ENCODE peak calls at places on chromosomes 5 and 9, in six cellular contexts. D is coronary artery, Q is brain microvascular endothelial cell, M is HFF-Myc, W is A549, G is fibroblast of villous mesenchyme. X is an unnamed sample.

GRCh38 chr9:76654051-76654461 is 110.2 kb upstream of the PCA3 start:
- DNase-seq in D (no peak), Q (no peak), M (no peak), W (no peak), G (no peak), X (no peak)

GRCh38 chr5:15452030-15452429 is 48.0 kb upstream of the FBXL7 start:
- DNase-seq in D (no peak), Q (no peak), M (no peak), W (no peak), G (no peak), X (no peak)

GRCh38 chr9:76704601-76705204 is 59.5 kb upstream of the PCA3 start:
- DNase-seq in D (no peak), Q (peak), M (peak), W (peak), G (peak), X (peak)

GRCh38 chr9:133787749-133788015 is 49.5 kb upstream of the SARDH start:
- DNase-seq in D (no peak), Q (no peak), M (no peak), W (no peak), G (peak), X (peak)

GRCh38 chr9:126516561-126516935 is 97.2 kb upstream of the LMX1B start:
- DNase-seq in D (no peak), Q (no peak), M (no peak), W (no peak), G (no peak), X (no peak)

GRCh38 chr9:82894961-82895902 is 167.7 kb downstream of the RASEF start:
- DNase-seq in D (no peak), Q (no peak), M (no peak), W (no peak), G (no peak), X (no peak)

GRCh38 chr9:37290881-37291485 is 131.5 kb upstream of the GRHPR start:
- DNase-seq in D (no peak), Q (peak), M (no peak), W (peak), G (peak), X (peak)

GRCh38 chr5:1958211-1959010 is 75.7 kb upstream of the IRX4 start:
- DNase-seq in D (peak), Q (no peak), M (no peak), W (no peak), G (no peak), X (no peak)

GRCh38 chr5:142013734-142014495 is 1.1 kb upstream of the GNPDA1 start:
- DNase-seq in D (no peak), Q (no peak), M (no peak), W (peak), G (peak), X (no peak)

GRCh38 chr9:127809562-127810377 is 7.1 kb downstream of the FPGS start:
- DNase-seq in D (no peak), Q (no peak), M (no peak), W (peak), G (no peak), X (peak)

GRCh38 chr5:106862450-106863193 is 808.1 kb downstream of the EFNA5 start:
- DNase-seq in D (no peak), Q (peak), M (peak), W (peak), G (peak), X (no peak)

GRCh38 chr9:75914936-75915335 is 24.5 kb downstream of the PCSK5 start:
- DNase-seq in D (no peak), Q (no peak), M (no peak), W (no peak), G (no peak), X (no peak)

GRCh38 chr9:129838707-129839259 is 3.5 kb downstream of the USP20 start:
- DNase-seq in D (no peak), Q (peak), M (peak), W (no peak), G (peak), X (no peak)

GRCh38 chr5:91145233-91145620 is 237.9 kb downstream of the ARRDC3 start:
- DNase-seq in D (no peak), Q (no peak), M (no peak), W (no peak), G (peak), X (no peak)

GRCh38 chr9:136965771-136966484 is 11.4 kb upstream of the PTGDS start:
- DNase-seq in D (no peak), Q (no peak), M (no peak), W (no peak), G (peak), X (no peak)

GRCh38 chr9:18438300-18438925 is 35.5 kb upstream of the ADAMTSL1 start:
- DNase-seq in D (peak), Q (peak), M (no peak), W (no peak), G (peak), X (no peak)
- TF ChIP-seq CTCF in D (no peak), Q (peak), M (peak), W (no peak), G (peak), X (no peak)

DNA sequence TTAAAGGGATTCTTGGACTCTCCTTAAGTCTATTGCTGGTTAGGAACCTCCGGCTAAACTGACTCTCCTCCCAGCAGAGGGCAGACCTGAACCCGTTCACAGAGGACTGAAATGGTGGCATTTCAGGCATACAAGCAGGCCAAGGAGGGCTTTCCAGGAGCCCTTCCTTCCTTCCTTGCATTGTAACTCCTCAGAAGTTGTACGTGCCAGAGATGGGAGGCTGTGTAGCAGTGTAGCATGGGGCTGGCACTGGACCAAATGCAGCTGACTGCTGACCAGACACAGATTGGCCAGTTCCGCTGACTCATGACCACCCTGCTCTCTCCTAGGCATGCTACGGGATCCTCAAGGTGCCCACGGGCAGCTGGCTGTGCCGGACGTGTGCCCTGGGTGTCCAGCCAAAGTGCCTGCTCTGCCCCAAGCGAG is 36.4 kb downstream of the JADE2 start:
- DNase-seq in D (no peak), Q (peak), M (no peak), W (peak), G (peak), X (no peak)
- TF ChIP-seq CTCF in D (no peak), Q (peak), M (peak), W (peak), G (peak), X (no peak)

GRCh38 chr5:177129206-177129605 is 4.4 kb upstream of the NSD1 start:
- DNase-seq in D (peak), Q (no peak), M (no peak), W (no peak), G (no peak), X (no peak)
- TF ChIP-seq CTCF in D (no peak), Q (no peak), M (no peak), W (no peak), G (no peak), X (no peak)

GRCh38 chr5:172436874-172437369 is 17.4 kb downstream of the SH3PXD2B start:
- DNase-seq in D (peak), Q (no peak), M (no peak), W (no peak), G (no peak), X (no peak)
- TF ChIP-seq CTCF in D (no peak), Q (no peak), M (no peak), W (no peak), G (no peak), X (no peak)

DNA sequence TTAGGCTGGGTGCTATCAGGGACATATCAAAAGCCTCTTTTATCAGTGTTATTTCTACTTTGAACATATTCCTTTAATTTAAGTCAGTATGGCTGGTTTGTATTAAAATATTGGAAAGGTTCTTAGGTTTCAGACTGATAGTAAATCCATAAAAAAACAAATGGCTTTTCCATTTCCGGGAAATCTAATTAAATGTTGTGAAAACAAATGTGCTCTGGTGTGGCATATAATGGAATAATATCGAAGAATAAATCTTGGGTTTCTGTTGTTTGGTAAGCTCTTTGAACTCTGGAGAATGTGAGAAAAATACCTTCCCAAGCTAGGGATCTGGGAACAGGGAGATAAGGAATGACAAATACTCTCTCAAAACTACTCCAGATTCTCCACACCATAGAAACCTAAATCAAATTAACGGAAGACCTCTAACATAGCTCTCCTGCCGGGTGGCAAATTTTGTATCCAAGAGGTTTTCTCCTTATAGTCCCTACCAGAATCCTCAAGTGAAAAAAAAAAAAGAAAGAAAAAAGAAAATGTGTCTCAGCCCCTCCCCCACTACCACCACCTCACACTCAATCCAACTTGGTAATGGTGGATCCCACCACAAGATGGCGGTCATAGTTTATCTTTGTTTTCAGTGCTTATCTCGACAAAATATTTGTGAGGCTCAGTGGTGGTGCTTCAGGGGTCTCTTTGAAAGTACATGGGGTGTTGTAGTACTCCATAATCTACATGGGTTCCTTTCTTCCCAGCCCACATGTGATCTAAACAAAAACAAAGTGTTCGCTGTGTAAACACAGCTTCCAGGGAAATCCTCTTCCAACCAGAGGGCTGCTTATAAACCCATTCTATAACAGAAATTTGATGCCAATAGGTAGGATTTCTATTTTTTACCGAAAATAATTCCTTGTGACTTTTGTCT is 54.6 kb upstream of the FST start:
- DNase-seq in D (no peak), Q (no peak), M (no peak), W (peak), G (no peak), X (peak)
- TF ChIP-seq CTCF in D (no peak), Q (peak), M (peak), W (peak), G (no peak), X (no peak)

GRCh38 chr5:133780619-133781280 is 168.4 kb upstream of the FSTL4 start:
- DNase-seq in D (peak), Q (no peak), M (no peak), W (no peak), G (no peak), X (no peak)

GRCh38 chr5:133777951-133778350 is 165.6 kb upstream of the FSTL4 start:
- DNase-seq in D (peak), Q (no peak), M (no peak), W (no peak), G (no peak), X (no peak)

GRCh38 chr5:133778636-133779035 is 166.3 kb upstream of the FSTL4 start:
- DNase-seq in D (peak), Q (no peak), M (no peak), W (no peak), G (no peak), X (no peak)

GRCh38 chr5:133781446-133781845 is 169.1 kb upstream of the FSTL4 start:
- DNase-seq in D (peak), Q (no peak), M (no peak), W (no peak), G (no peak), X (no peak)

DNA sequence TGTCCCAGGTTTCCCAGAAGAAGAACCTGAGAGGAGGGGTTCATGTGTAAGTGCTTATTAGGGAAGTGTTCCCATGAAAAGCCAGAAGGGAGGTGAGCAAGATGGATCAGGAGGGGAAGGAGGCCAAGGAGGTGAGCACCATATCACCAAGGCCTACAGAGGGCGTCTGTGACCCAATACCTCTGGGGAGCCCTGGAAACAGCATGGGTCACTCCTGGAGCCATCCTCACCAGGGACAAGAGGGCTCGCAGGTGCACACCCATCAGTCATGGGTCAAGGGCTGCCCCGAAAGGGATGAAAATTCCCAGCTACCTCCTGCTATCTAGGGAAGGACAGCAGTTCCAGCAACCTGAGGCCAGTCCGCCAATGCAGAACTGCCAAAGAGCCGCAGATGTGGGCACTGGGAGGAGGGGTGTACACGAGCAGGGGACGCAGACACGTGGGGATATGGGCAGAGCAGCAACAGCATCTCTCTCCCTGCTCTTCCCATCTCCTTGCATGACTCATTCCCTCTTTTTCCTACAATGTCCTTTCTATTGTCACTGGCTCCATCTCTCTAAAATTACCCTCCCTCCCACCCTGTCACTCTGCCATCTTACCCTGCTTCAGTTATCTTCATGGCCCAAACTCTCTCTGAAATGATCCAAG is 167.6 kb upstream of the FSTL4 start:
- DNase-seq in D (peak), Q (no peak), M (no peak), W (no peak), G (no peak), X (peak)
- TF ChIP-seq CTCF in D (no peak), Q (no peak), M (no peak), W (no peak), G (no peak), X (peak)

DNA sequence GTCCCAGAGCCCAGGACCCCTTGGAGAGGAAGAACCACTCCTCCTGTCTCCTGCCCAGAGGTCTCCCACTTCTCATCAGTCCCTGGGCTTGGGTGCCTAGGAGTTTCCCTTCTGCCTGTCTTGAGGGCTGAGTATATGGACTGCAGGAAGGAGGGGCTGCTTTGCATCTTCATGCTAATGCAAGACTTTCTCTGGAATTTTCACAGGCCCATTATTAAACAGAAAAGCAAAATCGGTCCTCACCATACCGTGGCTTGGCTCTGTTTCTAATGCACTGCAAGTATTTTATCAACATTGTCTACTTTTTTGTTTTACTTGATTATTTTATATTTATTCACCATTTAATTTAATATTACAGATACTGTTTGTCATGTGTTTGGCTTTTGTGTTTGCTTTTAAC is 34.5 kb downstream of the TRIO start:
- DNase-seq in D (no peak), Q (no peak), M (no peak), W (no peak), G (no peak), X (no peak)
- TF ChIP-seq CTCF in D (no peak), Q (no peak), M (no peak), W (no peak), G (no peak), X (no peak)